ENCODE peak calls at places on chromosome 4, in nine cellular contexts. F is T47D; Q is HTR-8/SVneo; R is activated T-helper 1 cell treated with anti-CD3 and anti-CD28 coated beads, Interleukin-12 subunit alpha, Interleukin-12 subunit beta, Interleukin-2, Interleukin-4 antibody, amounts not matched to agents 30 ng/mL and 10 ng/mL and 1 ng/mL, durations not matched to agents 14 hours and 24 hours and 36 hours; Z is activated CD4-positive, CD25-positive, alpha-beta regulatory T cell; E is naive thymus-derived CD8-positive, alpha-beta T cell; C is immature natural killer cell; T is EL; N is fibroblast of pulmonary artery. S is an unnamed sample.

GRCh38 chr4:180767330-180767729 is 1475.9 kb upstream of the TENM3 start:
- DNase-seq in F (no peak), R (no peak), N (no peak), E (no peak), C (no peak), Z (no peak), Q (no peak), T (no peak), S (no peak)

GRCh38 chr4:68368566-68369473 is 18.9 kb upstream of the YTHDC1 start:
- DNase-seq in E (no peak), C (no peak), Z (no peak), T (peak), R (no peak), N (peak), Q (no peak), F (peak), S (no peak)

GRCh38 chr4:71147261-71147660 is 153.8 kb downstream of the DCK start:
- DNase-seq in C (no peak), Q (no peak), Z (no peak), N (no peak), E (no peak), F (no peak), T (no peak), R (no peak), S (no peak)

GRCh38 chr4:145181091-145181501 is 707 bp upstream of the OTUD4 start:
- DNase-seq in N (no peak), F (no peak), R (no peak), C (peak), E (no peak), Z (no peak), T (no peak), Q (no peak), S (no peak)

GRCh38 chr4:78137538-78137937 is 80.4 kb downstream of the FRAS1 start:
- DNase-seq in Z (no peak), T (no peak), C (no peak), E (no peak), N (no peak), R (no peak), F (no peak), Q (no peak), S (no peak)

GRCh38 chr4:81136161-81136910 is 78.7 kb downstream of the PRKG2 start:
- DNase-seq in F (no peak), E (no peak), Q (no peak), C (no peak), Z (no peak), N (peak), R (no peak), T (peak), S (no peak)

GRCh38 chr4:25552580-25553271 is 102.9 kb upstream of the SLC34A2 start:
- DNase-seq in C (no peak), F (peak), Z (no peak), N (no peak), R (no peak), E (no peak), Q (no peak), T (no peak), S (no peak)

GRCh38 chr4:138669479-138670165 is 346.0 kb upstream of the NOCT start:
- DNase-seq in F (no peak), R (no peak), E (no peak), N (peak), Z (no peak), T (peak), C (no peak), Q (peak), S (no peak)

GRCh38 chr4:2182981-2183380 is 58.9 kb downstream of the HAUS3 start:
- DNase-seq in F (no peak), N (peak), Q (no peak), E (no peak), C (no peak), R (no peak), Z (no peak), T (no peak), S (no peak)

GRCh38 chr4:73853246-73853704 is at the start of gene PF4V1:
- DNase-seq in C (no peak), R (no peak), T (no peak), E (no peak), Q (no peak), Z (no peak), N (no peak), F (no peak), S (no peak)